ENCODE peak calls at places on chromosomes 4 and X, in eight cellular contexts. One of them, this sample, is unnamed.

GRCh38 chrX:13029831-13030771 is 14.3 kb downstream of the FAM9C start:
- DNase-seq in OCI-LY7: no peak
- DNase-seq in GM23248: peak
- DNase-seq in HCT116: no peak
- DNase-seq in PC-3: peak
- DNase-seq in GM23338: peak
- DNase-seq in SK-N-SH: no peak
- DNase-seq in MM.1S: no peak
- DNase-seq in this sample: peak

GRCh38 chr4:32633421-32633820 is 1913.3 kb downstream of the PCDH7 start:
- DNase-seq in OCI-LY7: no peak
- DNase-seq in MM.1S: no peak
- DNase-seq in GM23338: no peak
- DNase-seq in SK-N-SH: no peak
- DNase-seq in GM23248: no peak
- DNase-seq in PC-3: no peak
- DNase-seq in HCT116: no peak
- DNase-seq in this sample: no peak

GRCh38 chrX:1914606-1915365 is 299.9 kb downstream of the ASMT start:
- DNase-seq in OCI-LY7: no peak
- DNase-seq in GM23338: peak
- DNase-seq in HCT116: no peak
- DNase-seq in PC-3: no peak
- DNase-seq in MM.1S: no peak
- DNase-seq in GM23248: no peak
- DNase-seq in SK-N-SH: no peak
- DNase-seq in this sample: no peak

GRCh38 chr4:15197005-15197404 is 194.7 kb downstream of the CPEB2 start:
- DNase-seq in OCI-LY7: no peak
- DNase-seq in GM23248: peak
- DNase-seq in HCT116: no peak
- DNase-seq in MM.1S: no peak
- DNase-seq in GM23338: peak
- DNase-seq in PC-3: peak
- DNase-seq in SK-N-SH: peak
- DNase-seq in this sample: peak

GRCh38 chr4:73732759-73733431 is 7.5 kb upstream of the CXCL8 start:
- DNase-seq in SK-N-SH: no peak
- DNase-seq in GM23338: no peak
- DNase-seq in HCT116: no peak
- DNase-seq in MM.1S: no peak
- DNase-seq in PC-3: peak
- DNase-seq in GM23248: no peak
- DNase-seq in OCI-LY7: no peak
- DNase-seq in this sample: no peak

GRCh38 chr4:80202784-80203553 is 5.7 kb downstream of the PRDM8 start:
- DNase-seq in HCT116: no peak
- DNase-seq in SK-N-SH: no peak
- DNase-seq in MM.1S: peak
- DNase-seq in OCI-LY7: no peak
- DNase-seq in GM23338: peak
- DNase-seq in GM23248: peak
- DNase-seq in PC-3: no peak
- DNase-seq in this sample: peak

GRCh38 chr4:140653718-140654515 is 85.2 kb upstream of the UCP1 start:
- DNase-seq in HCT116: no peak
- DNase-seq in GM23248: peak
- DNase-seq in MM.1S: peak
- DNase-seq in PC-3: no peak
- DNase-seq in GM23338: peak
- DNase-seq in OCI-LY7: no peak
- DNase-seq in SK-N-SH: peak
- DNase-seq in this sample: peak

GRCh38 chrX:122626871-122627270 is 557.2 kb upstream of the GRIA3 start:
- DNase-seq in GM23248: peak
- DNase-seq in OCI-LY7: no peak
- DNase-seq in MM.1S: no peak
- DNase-seq in SK-N-SH: no peak
- DNase-seq in GM23338: no peak
- DNase-seq in HCT116: no peak
- DNase-seq in PC-3: peak
- DNase-seq in this sample: no peak

GRCh38 chr4:135368826-135369225 is 1167.2 kb upstream of the PABPC4L start:
- DNase-seq in SK-N-SH: no peak
- DNase-seq in PC-3: peak
- DNase-seq in GM23338: no peak
- DNase-seq in HCT116: no peak
- DNase-seq in GM23248: no peak
- DNase-seq in OCI-LY7: no peak
- DNase-seq in MM.1S: no peak
- DNase-seq in this sample: no peak

GRCh38 chrX:109732319-109732779 is 708 bp downstream of the ACSL4 start:
- DNase-seq in SK-N-SH: peak
- DNase-seq in HCT116: no peak
- DNase-seq in GM23338: peak
- DNase-seq in GM23248: peak
- DNase-seq in OCI-LY7: peak
- DNase-seq in PC-3: peak
- DNase-seq in MM.1S: peak
- DNase-seq in this sample: peak

GRCh38 chr4:87502580-87503238 is 26.5 kb downstream of the SPARCL1 start:
- DNase-seq in OCI-LY7: no peak
- DNase-seq in GM23248: peak
- DNase-seq in MM.1S: no peak
- DNase-seq in HCT116: peak
- DNase-seq in GM23338: no peak
- DNase-seq in SK-N-SH: no peak
- DNase-seq in PC-3: peak
- DNase-seq in this sample: no peak

GRCh38 chr4:2797545-2798305 is 4.8 kb downstream of the SH3BP2 start:
- DNase-seq in MM.1S: no peak
- DNase-seq in GM23338: no peak
- DNase-seq in PC-3: no peak
- DNase-seq in OCI-LY7: no peak
- DNase-seq in HCT116: no peak
- DNase-seq in GM23248: no peak
- DNase-seq in SK-N-SH: peak
- DNase-seq in this sample: peak

GRCh38 chrX:147832707-147833348 is 78.9 kb upstream of the FMR1 start:
- DNase-seq in OCI-LY7: no peak
- DNase-seq in MM.1S: no peak
- DNase-seq in HCT116: no peak
- DNase-seq in PC-3: no peak
- DNase-seq in SK-N-SH: no peak
- DNase-seq in GM23338: no peak
- DNase-seq in GM23248: no peak
- DNase-seq in this sample: no peak

GRCh38 chr4:2354127-2354526 is 64.3 kb downstream of the ZFYVE28 start:
- DNase-seq in GM23248: peak
- DNase-seq in GM23338: peak
- DNase-seq in MM.1S: no peak
- DNase-seq in OCI-LY7: peak
- DNase-seq in PC-3: no peak
- DNase-seq in HCT116: no peak
- DNase-seq in SK-N-SH: peak
- DNase-seq in this sample: peak

GRCh38 chrX:57929373-57929772 is 19.1 kb upstream of the ZXDA start:
- DNase-seq in SK-N-SH: no peak
- DNase-seq in PC-3: peak
- DNase-seq in MM.1S: peak
- DNase-seq in GM23248: peak
- DNase-seq in OCI-LY7: peak
- DNase-seq in HCT116: peak
- DNase-seq in GM23338: peak
- DNase-seq in this sample: peak

GRCh38 chrX:101550362-101550761 is at the start of gene ARMCX1:
- DNase-seq in GM23338: peak
- DNase-seq in MM.1S: no peak
- DNase-seq in GM23248: peak
- DNase-seq in PC-3: no peak
- DNase-seq in SK-N-SH: peak
- DNase-seq in HCT116: no peak
- DNase-seq in OCI-LY7: no peak
- DNase-seq in this sample: peak

GRCh38 chr4:106694232-106694631 is 325.7 kb upstream of the GIMD1 start:
- DNase-seq in SK-N-SH: no peak
- DNase-seq in HCT116: no peak
- DNase-seq in GM23338: no peak
- DNase-seq in OCI-LY7: no peak
- DNase-seq in MM.1S: no peak
- DNase-seq in PC-3: no peak
- DNase-seq in GM23248: no peak
- DNase-seq in this sample: no peak

GRCh38 chrX:73215263-73215662 is 612 bp upstream of the NAP1L2 start:
- DNase-seq in MM.1S: no peak
- DNase-seq in PC-3: no peak
- DNase-seq in OCI-LY7: no peak
- DNase-seq in GM23248: no peak
- DNase-seq in HCT116: no peak
- DNase-seq in GM23338: peak
- DNase-seq in SK-N-SH: no peak
- DNase-seq in this sample: no peak
- H3K4me3 ChIP-seq in MM.1S: peak
- H3K4me3 ChIP-seq in PC-3: peak
- H3K4me3 ChIP-seq in OCI-LY7: no peak
- H3K4me3 ChIP-seq in GM23248: peak
- H3K4me3 ChIP-seq in HCT116: no peak
- H3K4me3 ChIP-seq in GM23338: peak
- H3K4me3 ChIP-seq in SK-N-SH: peak
- H3K4me3 ChIP-seq in this sample: peak

GRCh38 chr4:62407534-62407933 is 1207.4 kb downstream of the ADGRL3 start:
- DNase-seq in GM23338: no peak
- DNase-seq in SK-N-SH: no peak
- DNase-seq in PC-3: peak
- DNase-seq in MM.1S: no peak
- DNase-seq in GM23248: no peak
- DNase-seq in OCI-LY7: no peak
- DNase-seq in HCT116: no peak
- DNase-seq in this sample: no peak
- H2AFZ ChIP-seq in GM23338: no peak
- H2AFZ ChIP-seq in SK-N-SH: no peak
- H2AFZ ChIP-seq in PC-3: peak
- H2AFZ ChIP-seq in MM.1S: no peak
- H2AFZ ChIP-seq in GM23248: no peak
- H2AFZ ChIP-seq in OCI-LY7: no peak
- H2AFZ ChIP-seq in HCT116: no peak
- H2AFZ ChIP-seq in this sample: no peak

GRCh38 chr4:5143306-5143861 is 92.1 kb downstream of the STK32B start:
- DNase-seq in PC-3: no peak
- DNase-seq in GM23338: no peak
- DNase-seq in MM.1S: no peak
- DNase-seq in GM23248: no peak
- DNase-seq in HCT116: no peak
- DNase-seq in SK-N-SH: no peak
- DNase-seq in OCI-LY7: no peak
- DNase-seq in this sample: no peak
- TF ChIP-seq EZH2phosphoT487 in PC-3: no peak
- TF ChIP-seq EZH2phosphoT487 in GM23338: no peak
- TF ChIP-seq EZH2phosphoT487 in MM.1S: no peak
- TF ChIP-seq EZH2phosphoT487 in GM23248: no peak
- TF ChIP-seq EZH2phosphoT487 in HCT116: no peak
- TF ChIP-seq EZH2phosphoT487 in SK-N-SH: no peak
- TF ChIP-seq EZH2phosphoT487 in OCI-LY7: no peak
- TF ChIP-seq EZH2phosphoT487 in this sample: no peak

GRCh38 chrX:77447339-77448149 is at the start of gene FGF16:
- DNase-seq in HCT116: no peak
- DNase-seq in GM23338: peak
- DNase-seq in MM.1S: no peak
- DNase-seq in PC-3: no peak
- DNase-seq in OCI-LY7: no peak
- DNase-seq in SK-N-SH: peak
- DNase-seq in GM23248: no peak
- DNase-seq in this sample: peak
- H3K4me3 ChIP-seq in HCT116: no peak
- H3K4me3 ChIP-seq in GM23338: peak
- H3K4me3 ChIP-seq in MM.1S: peak
- H3K4me3 ChIP-seq in PC-3: no peak
- H3K4me3 ChIP-seq in OCI-LY7: no peak
- H3K4me3 ChIP-seq in SK-N-SH: no peak
- H3K4me3 ChIP-seq in GM23248: peak
- H3K4me3 ChIP-seq in this sample: peak

GRCh38 chr4:55397024-55397520 is 1.3 kb downstream of the TMEM165 start:
- DNase-seq in GM23338: no peak
- DNase-seq in HCT116: no peak
- DNase-seq in MM.1S: peak
- DNase-seq in OCI-LY7: peak
- DNase-seq in GM23248: peak
- DNase-seq in PC-3: peak
- DNase-seq in SK-N-SH: peak
- DNase-seq in this sample: no peak

GRCh38 chr4:55397521-55398321 is 2.0 kb downstream of the TMEM165 start:
- DNase-seq in GM23248: peak
- DNase-seq in MM.1S: peak
- DNase-seq in HCT116: no peak
- DNase-seq in OCI-LY7: peak
- DNase-seq in SK-N-SH: no peak
- DNase-seq in GM23338: no peak
- DNase-seq in PC-3: peak
- DNase-seq in this sample: peak

GRCh38 chr4:55395218-55395528 is 584 bp upstream of the TMEM165 start:
- DNase-seq in PC-3: no peak
- DNase-seq in MM.1S: no peak
- DNase-seq in GM23248: no peak
- DNase-seq in HCT116: no peak
- DNase-seq in SK-N-SH: no peak
- DNase-seq in GM23338: no peak
- DNase-seq in OCI-LY7: no peak
- DNase-seq in this sample: no peak

GRCh38 chr4:55395529-55396304 is at the start of gene TMEM165:
- DNase-seq in MM.1S: peak
- DNase-seq in HCT116: peak
- DNase-seq in GM23248: peak
- DNase-seq in SK-N-SH: peak
- DNase-seq in OCI-LY7: peak
- DNase-seq in PC-3: peak
- DNase-seq in GM23338: peak
- DNase-seq in this sample: peak

DNA sequence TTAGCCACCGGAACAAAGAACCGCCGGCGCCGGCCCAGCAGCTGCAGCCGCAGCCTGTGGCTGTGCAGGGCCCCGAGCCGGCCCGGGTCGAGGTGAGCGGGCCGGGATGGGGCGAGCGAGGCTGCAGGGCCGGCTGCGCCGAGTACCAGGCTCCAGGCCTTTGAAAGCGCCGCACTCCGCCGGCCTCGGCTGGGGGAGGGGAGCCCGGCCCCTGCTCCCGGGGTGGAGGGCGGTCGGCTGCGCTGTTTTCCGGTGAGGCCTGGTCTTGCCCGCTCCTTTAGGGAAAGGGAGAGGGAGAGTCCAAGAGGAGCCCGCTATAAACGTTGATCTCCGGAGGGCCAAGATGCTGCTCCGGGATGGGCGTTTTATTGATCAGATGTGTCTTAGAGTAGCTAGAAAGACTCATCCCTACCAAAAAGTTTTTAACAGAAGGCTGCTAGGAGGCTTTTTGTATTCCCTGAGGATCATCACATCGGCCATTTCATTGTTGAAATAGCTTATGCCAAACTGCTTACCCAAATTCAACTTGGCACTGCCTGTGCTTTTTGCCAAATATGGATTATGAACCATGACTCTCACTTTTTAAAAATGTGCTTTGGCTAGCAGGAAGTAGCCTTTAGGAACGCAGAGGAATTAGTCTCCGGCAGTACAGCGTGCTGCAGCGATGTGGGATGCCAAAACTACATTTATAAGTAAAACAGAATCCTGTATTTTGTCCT is 707 bp downstream of the TMEM165 start:
- DNase-seq in OCI-LY7: peak
- DNase-seq in GM23338: peak
- DNase-seq in GM23248: peak
- DNase-seq in PC-3: peak
- DNase-seq in MM.1S: peak
- DNase-seq in SK-N-SH: peak
- DNase-seq in HCT116: no peak
- DNase-seq in this sample: peak
- H2AFZ ChIP-seq in OCI-LY7: peak
- H2AFZ ChIP-seq in GM23338: no peak
- H2AFZ ChIP-seq in GM23248: peak
- H2AFZ ChIP-seq in PC-3: peak
- H2AFZ ChIP-seq in MM.1S: peak
- H2AFZ ChIP-seq in SK-N-SH: no peak
- H2AFZ ChIP-seq in HCT116: no peak
- H2AFZ ChIP-seq in this sample: peak

This sample was measured in neural progenitor cell.